ENCODE peak calls at places on chromosomes 1 and 21, in eight cellular contexts. One of them, this sample, is unnamed. For H3K9me3, the result is how much of the 10 kb centered on the place peaks cover.

GRCh38 chr1:145977486-145978476 is 13.3 kb downstream of the POLR3GL start:
- DNase-seq in transverse colon: peak
- DNase-seq in breast epithelium: peak
- DNase-seq in CD4-positive, alpha-beta T cell: peak
- DNase-seq in uterus: peak
- DNase-seq in WERI-Rb-1: peak
- DNase-seq in cardiac muscle cell: peak
- DNase-seq in stomach: peak
- DNase-seq in this sample: peak

GRCh38 chr21:35211767-35212166 is 162.7 kb upstream of the RUNX1 start:
- DNase-seq in transverse colon: no peak
- DNase-seq in breast epithelium: no peak
- DNase-seq in CD4-positive, alpha-beta T cell: no peak
- DNase-seq in uterus: no peak
- DNase-seq in WERI-Rb-1: no peak
- DNase-seq in cardiac muscle cell: no peak
- DNase-seq in stomach: no peak
- DNase-seq in this sample: no peak

GRCh38 chr1:223401873-223402789 is 8.9 kb downstream of the CCDC185 start:
- DNase-seq in transverse colon: no peak
- DNase-seq in breast epithelium: no peak
- DNase-seq in CD4-positive, alpha-beta T cell: no peak
- DNase-seq in uterus: no peak
- DNase-seq in WERI-Rb-1: no peak
- DNase-seq in cardiac muscle cell: no peak
- DNase-seq in stomach: no peak
- DNase-seq in this sample: no peak

GRCh38 chr1:55127827-55128343 is 87.3 kb downstream of the USP24 start:
- DNase-seq in transverse colon: no peak
- DNase-seq in breast epithelium: no peak
- DNase-seq in CD4-positive, alpha-beta T cell: no peak
- DNase-seq in uterus: no peak
- DNase-seq in WERI-Rb-1: no peak
- DNase-seq in cardiac muscle cell: no peak
- DNase-seq in stomach: no peak
- DNase-seq in this sample: no peak

GRCh38 chr1:86430376-86430775 is 6.4 kb downstream of the CLCA2 start:
- DNase-seq in transverse colon: no peak
- DNase-seq in breast epithelium: no peak
- DNase-seq in CD4-positive, alpha-beta T cell: no peak
- DNase-seq in uterus: no peak
- DNase-seq in WERI-Rb-1: no peak
- DNase-seq in cardiac muscle cell: no peak
- DNase-seq in stomach: no peak
- DNase-seq in this sample: no peak

GRCh38 chr1:5754079-5754431 is 238.2 kb downstream of the NPHP4 start:
- DNase-seq in transverse colon: no peak
- DNase-seq in breast epithelium: peak
- DNase-seq in CD4-positive, alpha-beta T cell: no peak
- DNase-seq in uterus: no peak
- DNase-seq in WERI-Rb-1: no peak
- DNase-seq in cardiac muscle cell: no peak
- DNase-seq in stomach: no peak
- DNase-seq in this sample: no peak

GRCh38 chr1:101444381-101444780 is 207.6 kb downstream of the S1PR1 start:
- DNase-seq in transverse colon: no peak
- DNase-seq in breast epithelium: no peak
- DNase-seq in CD4-positive, alpha-beta T cell: no peak
- DNase-seq in uterus: no peak
- DNase-seq in WERI-Rb-1: no peak
- DNase-seq in cardiac muscle cell: no peak
- DNase-seq in stomach: no peak
- DNase-seq in this sample: no peak

GRCh38 chr21:30257773-30258172 is 25.0 kb downstream of the KRTAP24-1 start:
- DNase-seq in transverse colon: no peak
- DNase-seq in breast epithelium: no peak
- DNase-seq in CD4-positive, alpha-beta T cell: no peak
- DNase-seq in uterus: no peak
- DNase-seq in WERI-Rb-1: peak
- DNase-seq in cardiac muscle cell: peak
- DNase-seq in stomach: no peak
- DNase-seq in this sample: no peak

GRCh38 chr1:192639607-192640368 is 3.8 kb downstream of the RGS13 start:
- DNase-seq in transverse colon: no peak
- DNase-seq in breast epithelium: no peak
- DNase-seq in CD4-positive, alpha-beta T cell: no peak
- DNase-seq in uterus: no peak
- DNase-seq in WERI-Rb-1: no peak
- DNase-seq in cardiac muscle cell: no peak
- DNase-seq in stomach: no peak
- DNase-seq in this sample: no peak

GRCh38 chr1:114224196-114224907 is 70.7 kb upstream of the SYT6 start:
- DNase-seq in transverse colon: no peak
- DNase-seq in breast epithelium: no peak
- DNase-seq in CD4-positive, alpha-beta T cell: no peak
- DNase-seq in uterus: peak
- DNase-seq in WERI-Rb-1: no peak
- DNase-seq in cardiac muscle cell: peak
- DNase-seq in stomach: no peak
- DNase-seq in this sample: no peak

GRCh38 chr1:173954179-173954578 is 37.1 kb upstream of the SERPINC1 start:
- DNase-seq in transverse colon: no peak
- DNase-seq in breast epithelium: no peak
- DNase-seq in CD4-positive, alpha-beta T cell: no peak
- DNase-seq in uterus: no peak
- DNase-seq in WERI-Rb-1: no peak
- DNase-seq in cardiac muscle cell: no peak
- DNase-seq in stomach: no peak
- DNase-seq in this sample: no peak

GRCh38 chr1:201166964-201167624 is 12.8 kb upstream of the TMEM9 start:
- DNase-seq in transverse colon: no peak
- DNase-seq in breast epithelium: no peak
- DNase-seq in CD4-positive, alpha-beta T cell: no peak
- DNase-seq in uterus: no peak
- DNase-seq in WERI-Rb-1: no peak
- DNase-seq in cardiac muscle cell: no peak
- DNase-seq in stomach: peak
- DNase-seq in this sample: no peak

GRCh38 chr1:157302199-157302497 is 164.0 kb upstream of the ETV3 start:
- DNase-seq in transverse colon: no peak
- DNase-seq in breast epithelium: no peak
- DNase-seq in CD4-positive, alpha-beta T cell: no peak
- DNase-seq in uterus: no peak
- DNase-seq in WERI-Rb-1: no peak
- DNase-seq in cardiac muscle cell: no peak
- DNase-seq in stomach: no peak
- DNase-seq in this sample: no peak

GRCh38 chr21:32578107-32578691 is 7.1 kb downstream of the TCP10L start:
- DNase-seq in transverse colon: peak
- DNase-seq in breast epithelium: no peak
- DNase-seq in CD4-positive, alpha-beta T cell: peak
- DNase-seq in uterus: no peak
- DNase-seq in WERI-Rb-1: no peak
- DNase-seq in cardiac muscle cell: peak
- DNase-seq in stomach: no peak
- DNase-seq in this sample: no peak

GRCh38 chr1:38125837-38126520 is 79.4 kb upstream of the POU3F1 start:
- DNase-seq in transverse colon: no peak
- DNase-seq in breast epithelium: no peak
- DNase-seq in CD4-positive, alpha-beta T cell: no peak
- DNase-seq in uterus: no peak
- DNase-seq in WERI-Rb-1: no peak
- DNase-seq in cardiac muscle cell: no peak
- DNase-seq in stomach: no peak
- DNase-seq in this sample: no peak

GRCh38 chr1:12358499-12358898 is 128.7 kb downstream of the VPS13D start:
- DNase-seq in transverse colon: no peak
- DNase-seq in breast epithelium: no peak
- DNase-seq in CD4-positive, alpha-beta T cell: no peak
- DNase-seq in uterus: no peak
- DNase-seq in WERI-Rb-1: no peak
- DNase-seq in cardiac muscle cell: no peak
- DNase-seq in stomach: no peak
- DNase-seq in this sample: no peak

GRCh38 chr1:225763815-225764548 is 13.6 kb upstream of the SRP9 start:
- DNase-seq in transverse colon: no peak
- DNase-seq in breast epithelium: no peak
- DNase-seq in CD4-positive, alpha-beta T cell: no peak
- DNase-seq in uterus: no peak
- DNase-seq in WERI-Rb-1: no peak
- DNase-seq in cardiac muscle cell: no peak
- DNase-seq in stomach: peak
- DNase-seq in this sample: no peak

GRCh38 chr1:18124977-18125376 is 17.4 kb downstream of the IGSF21 start:
- DNase-seq in transverse colon: no peak
- DNase-seq in breast epithelium: no peak
- DNase-seq in CD4-positive, alpha-beta T cell: no peak
- DNase-seq in uterus: no peak
- DNase-seq in WERI-Rb-1: no peak
- DNase-seq in cardiac muscle cell: no peak
- DNase-seq in stomach: no peak
- DNase-seq in this sample: no peak

GRCh38 chr1:35047188-35047858 is 15.6 kb upstream of the ZMYM6 start:
- DNase-seq in transverse colon: no peak
- DNase-seq in breast epithelium: no peak
- DNase-seq in CD4-positive, alpha-beta T cell: no peak
- DNase-seq in uterus: no peak
- DNase-seq in WERI-Rb-1: no peak
- DNase-seq in cardiac muscle cell: no peak
- DNase-seq in stomach: no peak
- DNase-seq in this sample: no peak

GRCh38 chr1:6354659-6355317 is 38.8 kb downstream of the ACOT7 start:
- DNase-seq in transverse colon: no peak
- DNase-seq in breast epithelium: no peak
- DNase-seq in CD4-positive, alpha-beta T cell: no peak
- DNase-seq in uterus: no peak
- DNase-seq in WERI-Rb-1: no peak
- DNase-seq in cardiac muscle cell: no peak
- DNase-seq in stomach: no peak
- DNase-seq in this sample: no peak

DNA sequence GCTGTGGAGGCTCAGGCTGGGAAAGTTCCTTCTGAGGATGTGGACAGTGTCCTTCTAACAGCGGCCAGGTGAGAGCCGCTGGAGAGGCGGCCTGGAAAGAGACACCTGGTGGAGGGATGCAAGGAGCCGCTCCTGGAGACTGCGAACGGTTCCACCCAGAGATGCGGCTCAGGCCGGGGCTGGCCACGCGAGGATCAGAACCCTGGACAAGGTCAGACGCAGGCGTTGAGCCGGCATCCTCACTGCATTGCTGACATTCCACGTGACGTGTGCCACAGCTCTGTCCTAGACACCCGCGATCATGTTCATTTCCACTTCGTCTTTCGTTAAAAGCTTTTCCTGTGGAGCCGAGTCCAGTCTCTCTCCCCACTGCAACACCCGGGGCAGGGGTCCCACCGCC is 28.8 kb downstream of the CFAP74 start:
- DNase-seq in transverse colon: no peak
- DNase-seq in breast epithelium: no peak
- DNase-seq in CD4-positive, alpha-beta T cell: no peak
- DNase-seq in uterus: no peak
- DNase-seq in WERI-Rb-1: no peak
- DNase-seq in cardiac muscle cell: peak
- DNase-seq in stomach: no peak
- DNase-seq in this sample: no peak
- H3K9me3 ChIP-seq in transverse colon: under half
- H3K9me3 ChIP-seq in breast epithelium: under half
- H3K9me3 ChIP-seq in CD4-positive, alpha-beta T cell: under half
- H3K9me3 ChIP-seq in uterus: under half
- H3K9me3 ChIP-seq in WERI-Rb-1: under half
- H3K9me3 ChIP-seq in cardiac muscle cell: under half
- H3K9me3 ChIP-seq in stomach: under half
- H3K9me3 ChIP-seq in this sample: under half

GRCh38 chr1:159872896-159873295 is 10.4 kb upstream of the VSIG8 start:
- DNase-seq in transverse colon: no peak
- DNase-seq in breast epithelium: no peak
- DNase-seq in CD4-positive, alpha-beta T cell: no peak
- DNase-seq in uterus: no peak
- DNase-seq in WERI-Rb-1: no peak
- DNase-seq in cardiac muscle cell: no peak
- DNase-seq in stomach: no peak
- DNase-seq in this sample: no peak
- H3K9me3 ChIP-seq in transverse colon: under half
- H3K9me3 ChIP-seq in breast epithelium: under half
- H3K9me3 ChIP-seq in CD4-positive, alpha-beta T cell: under half
- H3K9me3 ChIP-seq in uterus: under half
- H3K9me3 ChIP-seq in WERI-Rb-1: under half
- H3K9me3 ChIP-seq in cardiac muscle cell: under half
- H3K9me3 ChIP-seq in stomach: under half
- H3K9me3 ChIP-seq in this sample: under half

DNA sequence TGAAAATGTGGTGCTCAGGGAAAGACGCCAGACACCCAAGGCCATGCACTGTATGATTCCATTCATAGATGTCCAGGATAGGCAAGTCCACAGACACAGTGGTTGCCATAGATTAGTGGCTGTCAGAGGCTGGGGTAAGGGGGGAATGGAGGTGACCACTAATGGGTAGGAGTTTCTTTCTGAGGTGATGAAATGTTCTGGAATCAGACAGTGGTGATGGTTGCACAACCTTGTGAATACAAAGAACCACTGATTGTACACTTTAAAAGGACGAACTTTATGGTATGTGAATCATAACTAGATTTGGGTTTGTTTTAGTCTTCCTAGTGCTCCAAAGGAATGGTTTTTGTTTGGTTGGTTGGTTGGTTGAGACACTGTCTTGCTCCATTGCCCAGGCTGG is 51.7 kb downstream of the PRAMEF20 start:
- DNase-seq in transverse colon: no peak
- DNase-seq in breast epithelium: no peak
- DNase-seq in CD4-positive, alpha-beta T cell: no peak
- DNase-seq in uterus: no peak
- DNase-seq in WERI-Rb-1: no peak
- DNase-seq in cardiac muscle cell: no peak
- DNase-seq in stomach: no peak
- DNase-seq in this sample: no peak
- H3K9me3 ChIP-seq in transverse colon: under half
- H3K9me3 ChIP-seq in breast epithelium: under half
- H3K9me3 ChIP-seq in CD4-positive, alpha-beta T cell: under half
- H3K9me3 ChIP-seq in uterus: under half
- H3K9me3 ChIP-seq in WERI-Rb-1: under half
- H3K9me3 ChIP-seq in cardiac muscle cell: under half
- H3K9me3 ChIP-seq in stomach: under half
- H3K9me3 ChIP-seq in this sample: under half

DNA sequence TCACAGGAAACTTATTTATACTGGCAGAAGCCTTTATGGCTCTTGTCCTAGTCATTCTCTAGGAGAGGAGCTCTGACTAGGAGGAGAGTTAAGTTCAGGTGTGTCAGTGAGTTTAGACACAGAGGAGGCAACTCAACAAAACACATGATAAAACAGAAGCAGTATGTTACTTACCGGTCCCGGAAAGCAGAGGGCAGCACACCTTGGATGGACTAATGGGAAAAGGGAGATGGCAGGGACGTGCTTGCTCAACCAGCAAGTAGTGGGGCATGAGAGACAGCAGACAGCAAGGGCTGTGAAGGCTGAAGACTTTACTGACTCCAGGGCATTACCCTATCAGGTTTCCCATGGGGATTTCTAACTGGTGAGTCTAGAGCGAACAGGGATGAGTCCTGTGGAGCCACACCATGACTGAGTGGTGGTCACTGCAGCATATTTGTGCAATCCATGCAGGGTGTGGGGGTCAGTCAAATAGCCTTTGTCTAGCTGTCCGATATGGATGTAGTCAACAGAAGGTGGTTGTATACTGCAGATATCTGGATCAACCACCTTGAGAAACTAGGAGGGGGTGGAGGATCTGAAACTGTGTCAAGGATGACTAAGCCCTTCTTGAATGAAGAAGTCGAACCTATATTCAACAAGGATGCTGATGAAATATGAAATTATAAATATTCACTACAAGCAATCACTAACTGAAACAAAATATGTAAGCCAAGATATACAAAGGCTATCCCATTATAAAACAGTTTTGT is 596.3 kb upstream of the CHRM3 start:
- DNase-seq in transverse colon: no peak
- DNase-seq in breast epithelium: no peak
- DNase-seq in CD4-positive, alpha-beta T cell: no peak
- DNase-seq in uterus: no peak
- DNase-seq in WERI-Rb-1: no peak
- DNase-seq in cardiac muscle cell: no peak
- DNase-seq in stomach: no peak
- DNase-seq in this sample: no peak
- H3K9me3 ChIP-seq in transverse colon: under half
- H3K9me3 ChIP-seq in breast epithelium: under half
- H3K9me3 ChIP-seq in CD4-positive, alpha-beta T cell: under half
- H3K9me3 ChIP-seq in uterus: under half
- H3K9me3 ChIP-seq in WERI-Rb-1: under half
- H3K9me3 ChIP-seq in cardiac muscle cell: under half
- H3K9me3 ChIP-seq in stomach: under half
- H3K9me3 ChIP-seq in this sample: under half

This sample was measured in T-helper 17 cell.